ENCODE peak calls at places on chromosomes 4 and X, in four cellular contexts. One of them, this sample, is unnamed.

GRCh38 chr4:107452717-107453116 is 267.3 kb downstream of the PAPSS1 start:
- DNase-seq in H1: no peak
- DNase-seq in H9: no peak
- DNase-seq in IMR-90: no peak
- DNase-seq in this sample: no peak

GRCh38 chr4:98113005-98113404 is 30.3 kb downstream of the STPG2 start:
- DNase-seq in H1: no peak
- DNase-seq in H9: peak
- DNase-seq in IMR-90: peak
- DNase-seq in this sample: peak

GRCh38 chr4:164204434-164204833 is 549.5 kb upstream of the SMIM31 start:
- DNase-seq in H1: no peak
- DNase-seq in H9: no peak
- DNase-seq in IMR-90: peak
- DNase-seq in this sample: peak

GRCh38 chrX:78922754-78923153 is 22.4 kb upstream of the P2RY10 start:
- DNase-seq in H1: no peak
- DNase-seq in H9: no peak
- DNase-seq in IMR-90: no peak
- DNase-seq in this sample: no peak

GRCh38 chr4:46390353-46391058 is 578 bp upstream of the GABRA2 start:
- DNase-seq in H1: no peak
- DNase-seq in H9: peak
- DNase-seq in IMR-90: no peak
- DNase-seq in this sample: peak

GRCh38 chrX:130084651-130085237 is 25.6 kb downstream of the ELF4 start:
- DNase-seq in H1: no peak
- DNase-seq in H9: no peak
- DNase-seq in IMR-90: no peak
- DNase-seq in this sample: no peak

GRCh38 chr4:4409416-4410115 is 22.7 kb downstream of the NSG1 start:
- DNase-seq in H1: no peak
- DNase-seq in H9: no peak
- DNase-seq in IMR-90: no peak
- DNase-seq in this sample: no peak

GRCh38 chrX:66489339-66489738 is 149.5 kb downstream of the EDA2R start:
- DNase-seq in H1: no peak
- DNase-seq in H9: no peak
- DNase-seq in IMR-90: no peak
- DNase-seq in this sample: no peak

GRCh38 chr4:83852085-83852451 is 316.2 kb downstream of the GPAT3 start:
- DNase-seq in H1: no peak
- DNase-seq in H9: no peak
- DNase-seq in IMR-90: peak
- DNase-seq in this sample: peak

GRCh38 chrX:34521563-34521962 is 135.5 kb downstream of the TMEM47 start:
- DNase-seq in H1: peak
- DNase-seq in H9: peak
- DNase-seq in IMR-90: peak
- DNase-seq in this sample: peak

GRCh38 chrX:120281021-120281624 is 30.1 kb downstream of the TMEM255A start:
- DNase-seq in H1: no peak
- DNase-seq in H9: no peak
- DNase-seq in IMR-90: no peak
- DNase-seq in this sample: no peak

GRCh38 chr4:109177411-109177810 is 125.0 kb downstream of the COL25A1 start:
- DNase-seq in H1: no peak
- DNase-seq in H9: no peak
- DNase-seq in IMR-90: no peak
- DNase-seq in this sample: peak

GRCh38 chrX:131704136-131704695 is 160.3 kb downstream of the OR13H1 start:
- DNase-seq in H1: no peak
- DNase-seq in H9: no peak
- DNase-seq in IMR-90: peak
- DNase-seq in this sample: no peak

GRCh38 chrX:48835524-48836329 is at the start of gene PCSK1N:
- DNase-seq in H1: no peak
- DNase-seq in H9: peak
- DNase-seq in IMR-90: no peak
- DNase-seq in this sample: peak

GRCh38 chrX:88170528-88170927 is 576.5 kb upstream of the CPXCR1 start:
- DNase-seq in H1: no peak
- DNase-seq in H9: no peak
- DNase-seq in IMR-90: no peak
- DNase-seq in this sample: peak

GRCh38 chr4:117137143-117137542 is 51.8 kb upstream of the TRAM1L1 start:
- DNase-seq in H1: no peak
- DNase-seq in H9: no peak
- DNase-seq in IMR-90: peak
- DNase-seq in this sample: no peak

GRCh38 chrX:118675966-118676349 is 51.4 kb upstream of the IL13RA1 start:
- DNase-seq in H1: no peak
- DNase-seq in H9: no peak
- DNase-seq in IMR-90: no peak
- DNase-seq in this sample: no peak

GRCh38 chr4:39970559-39971270 is 7.0 kb downstream of the PDS5A start:
- DNase-seq in H1: no peak
- DNase-seq in H9: peak
- DNase-seq in IMR-90: no peak
- DNase-seq in this sample: peak

GRCh38 chrX:17860179-17860780 is 818 bp downstream of the RAI2 start:
- DNase-seq in H1: peak
- DNase-seq in H9: no peak
- DNase-seq in IMR-90: no peak
- DNase-seq in this sample: peak

GRCh38 chr4:165477799-165478198 is 99.0 kb downstream of the CPE start:
- DNase-seq in H1: no peak
- DNase-seq in H9: no peak
- DNase-seq in IMR-90: no peak
- DNase-seq in this sample: no peak

GRCh38 chr4:180641495-180641894 is 1601.7 kb upstream of the TENM3 start:
- DNase-seq in H1: no peak
- DNase-seq in H9: no peak
- DNase-seq in IMR-90: no peak
- DNase-seq in this sample: no peak
- H3K56ac ChIP-seq in H1: no peak
- H3K56ac ChIP-seq in H9: no peak
- H3K56ac ChIP-seq in IMR-90: no peak
- H3K56ac ChIP-seq in this sample: no peak

DNA sequence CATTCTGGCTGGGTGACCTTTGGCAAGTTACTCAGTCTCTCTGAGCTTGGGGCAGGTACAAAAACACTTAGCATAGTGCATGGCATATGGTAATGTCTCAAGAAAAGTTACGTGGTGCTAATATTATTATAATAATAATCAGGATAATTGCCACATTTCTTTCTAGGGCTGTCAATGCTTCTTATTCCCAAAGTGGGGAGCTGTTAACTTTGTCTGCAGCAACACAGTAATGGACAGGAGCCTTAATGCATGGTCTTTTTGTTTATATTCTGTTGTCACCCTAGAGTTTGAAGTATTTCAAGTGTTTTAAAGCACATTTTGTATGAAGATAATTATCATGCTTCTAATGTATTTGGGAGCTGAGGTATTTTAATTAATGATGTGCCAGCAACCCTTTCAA is 121.8 kb downstream of the FHIP1A start:
- DNase-seq in H1: no peak
- DNase-seq in H9: no peak
- DNase-seq in IMR-90: no peak
- DNase-seq in this sample: no peak
- H3K27ac ChIP-seq in H1: no peak
- H3K27ac ChIP-seq in H9: no peak
- H3K27ac ChIP-seq in IMR-90: no peak
- H3K27ac ChIP-seq in this sample: no peak

DNA sequence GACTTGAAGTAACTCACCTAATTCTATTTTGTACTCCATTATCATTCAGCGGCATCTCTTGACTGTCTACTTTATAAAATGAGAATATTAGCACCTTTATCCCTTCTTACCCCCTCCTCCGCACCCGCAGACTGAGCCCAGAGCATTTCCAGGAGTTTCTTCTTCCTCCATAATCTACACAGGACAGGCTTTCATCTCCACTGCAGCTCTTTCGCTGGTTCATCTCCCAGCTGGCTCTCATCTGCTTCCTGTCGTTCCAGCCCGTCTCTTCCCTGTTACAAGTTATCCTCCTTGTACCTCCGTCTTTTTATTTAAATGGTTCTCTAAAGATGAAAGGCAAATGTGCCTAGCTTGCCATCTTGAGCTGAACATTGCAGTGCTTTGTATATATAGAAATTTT is 39.8 kb downstream of the GALNT7 start:
- DNase-seq in H1: no peak
- DNase-seq in H9: no peak
- DNase-seq in IMR-90: no peak
- DNase-seq in this sample: no peak
- H3K4ac ChIP-seq in H1: no peak
- H3K4ac ChIP-seq in H9: no peak
- H3K4ac ChIP-seq in IMR-90: no peak
- H3K4ac ChIP-seq in this sample: no peak

GRCh38 chr4:118254368-118254767 is 98.4 kb downstream of the PRSS12 start:
- DNase-seq in H1: no peak
- DNase-seq in H9: no peak
- DNase-seq in IMR-90: no peak
- DNase-seq in this sample: no peak
- H3K56ac ChIP-seq in H1: no peak
- H3K56ac ChIP-seq in H9: no peak
- H3K56ac ChIP-seq in IMR-90: no peak
- H3K56ac ChIP-seq in this sample: no peak

GRCh38 chrX:24658421-24658820 is 11.3 kb upstream of the PCYT1B start:
- DNase-seq in H1: no peak
- DNase-seq in H9: no peak
- DNase-seq in IMR-90: no peak
- DNase-seq in this sample: no peak
- H3K27ac ChIP-seq in H1: no peak
- H3K27ac ChIP-seq in H9: no peak
- H3K27ac ChIP-seq in IMR-90: no peak
- H3K27ac ChIP-seq in this sample: no peak

GRCh38 chr4:19636451-19636850 is 615.3 kb upstream of the SLIT2 start:
- DNase-seq in H1: no peak
- DNase-seq in H9: no peak
- DNase-seq in IMR-90: no peak
- DNase-seq in this sample: no peak

DNA sequence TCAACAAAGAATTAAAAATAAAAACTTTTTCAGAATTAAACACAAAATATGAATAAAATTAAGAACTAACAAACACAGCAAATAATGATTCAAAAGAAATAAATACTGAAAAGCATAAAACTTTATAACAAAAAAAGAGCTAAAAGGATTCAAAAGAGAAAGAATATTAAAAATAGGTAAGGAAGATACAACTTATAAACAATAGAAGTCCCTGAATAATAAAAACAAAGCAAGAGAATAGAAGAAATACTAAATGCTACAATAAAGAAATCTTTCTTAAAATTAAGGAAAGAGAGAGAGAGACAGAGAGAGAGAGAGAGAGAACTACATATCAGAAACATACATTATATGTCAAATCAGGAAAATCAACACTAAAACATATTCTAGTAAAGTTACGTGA is 619.9 kb upstream of the SLIT2 start:
- DNase-seq in H1: no peak
- DNase-seq in H9: no peak
- DNase-seq in IMR-90: no peak
- DNase-seq in this sample: no peak
- H3K4ac ChIP-seq in H1: no peak
- H3K4ac ChIP-seq in H9: no peak
- H3K4ac ChIP-seq in IMR-90: no peak
- H3K4ac ChIP-seq in this sample: no peak

DNA sequence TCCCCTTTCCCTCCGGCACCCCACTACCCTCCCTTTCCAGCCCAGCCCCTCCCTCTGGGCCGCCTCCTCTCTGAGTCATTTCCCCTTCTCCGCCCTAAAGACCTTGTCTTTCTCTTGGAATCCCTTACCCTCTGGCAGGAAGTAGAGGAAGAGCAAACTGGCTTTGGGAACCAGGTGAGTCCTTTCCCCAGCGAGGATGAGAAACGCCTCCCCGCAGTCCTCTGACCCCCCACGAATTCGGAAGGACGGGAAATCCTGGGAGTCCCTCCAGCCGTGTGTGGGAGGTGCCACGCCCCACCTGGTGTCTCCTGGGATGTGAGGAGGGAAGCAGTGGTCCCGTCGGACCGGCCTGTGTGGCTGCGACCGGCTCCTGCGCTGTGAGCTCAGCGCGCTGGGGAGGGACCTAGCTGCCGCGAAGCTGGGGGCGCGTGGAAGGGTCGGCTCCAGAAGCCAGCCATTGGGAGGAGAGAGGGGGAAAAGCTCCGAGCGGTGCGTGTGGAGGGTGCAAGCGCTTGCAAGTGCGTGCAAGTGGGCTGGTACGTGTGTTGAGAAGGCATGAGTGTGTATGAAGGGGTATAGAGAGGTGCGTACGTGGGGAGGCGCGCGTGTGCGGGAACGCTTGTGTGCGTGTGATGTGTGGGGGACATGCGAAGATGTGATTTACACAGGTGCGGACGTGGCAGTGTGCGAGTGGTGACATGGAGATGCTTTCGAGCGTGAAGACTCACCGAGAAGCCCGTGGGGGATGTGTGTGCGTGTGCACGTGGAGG is 46.3 kb downstream of the TEX13B start:
- DNase-seq in H1: peak
- DNase-seq in H9: peak
- DNase-seq in IMR-90: no peak
- DNase-seq in this sample: peak
- H3K56ac ChIP-seq in H1: no peak
- H3K56ac ChIP-seq in H9: no peak
- H3K56ac ChIP-seq in IMR-90: no peak
- H3K56ac ChIP-seq in this sample: peak

GRCh38 chr4:175411251-175411650 is 400.8 kb downstream of the GPM6A start:
- DNase-seq in H1: no peak
- DNase-seq in H9: no peak
- DNase-seq in IMR-90: no peak
- DNase-seq in this sample: no peak
- H3K27ac ChIP-seq in H1: no peak
- H3K27ac ChIP-seq in H9: no peak
- H3K27ac ChIP-seq in IMR-90: no peak
- H3K27ac ChIP-seq in this sample: no peak